ENCODE peak calls at places on chromosomes 12 and 14, in nine cellular contexts. B, C, W, G, U, Y, A, Z and E are unnamed samples.

GRCh38 chr12:53748072-53748840 is 3.5 kb downstream of the CISTR start:
- DNase-seq in A (no peak), Y (no peak), W (peak), Z (no peak), C (no peak), G (no peak), B (no peak), U (no peak), E (no peak)

GRCh38 chr14:80004871-80005270 is 206.4 kb downstream of the DIO2 start:
- DNase-seq in A (no peak), B (no peak), G (no peak), C (no peak), Y (no peak), U (no peak), W (no peak), Z (no peak), E (no peak)

GRCh38 chr14:70188608-70189540 is at the start of gene SLC8A3:
- DNase-seq in U (no peak), Z (no peak), Y (no peak), C (no peak), W (peak), A (peak), G (peak), B (peak), E (peak)

GRCh38 chr12:93002278-93003054 is 73.4 kb upstream of the EEA1 start:
- DNase-seq in U (no peak), Y (no peak), B (peak), G (no peak), C (no peak), Z (no peak), W (no peak), A (peak), E (no peak)

GRCh38 chr12:49825971-49826421 is 2.2 kb downstream of the NCKAP5L start:
- DNase-seq in U (no peak), W (no peak), G (no peak), Y (no peak), C (no peak), B (no peak), Z (no peak), A (peak), E (no peak)

GRCh38 chr14:50985124-50985815 is 41.0 kb upstream of the PYGL start:
- DNase-seq in W (no peak), A (no peak), B (peak), U (no peak), C (no peak), G (no peak), Y (no peak), Z (no peak), E (no peak)

GRCh38 chr14:99273025-99273723 is 1.2 kb upstream of the BCL11B start:
- DNase-seq in A (peak), Y (no peak), W (peak), Z (no peak), C (no peak), B (peak), U (no peak), G (no peak), E (no peak)

GRCh38 chr14:66643344-66643743 is 135.4 kb downstream of the GPHN start:
- DNase-seq in W (no peak), U (no peak), A (no peak), G (no peak), C (no peak), Z (no peak), Y (no peak), B (no peak), E (no peak)

GRCh38 chr12:3636328-3636727 is 116.6 kb downstream of the CRACR2A start:
- DNase-seq in A (no peak), G (no peak), U (no peak), W (no peak), B (no peak), Z (no peak), C (no peak), Y (no peak), E (no peak)

GRCh38 chr14:50318031-50318626 is 6.0 kb downstream of the DMAC2L start:
- DNase-seq in U (peak), B (peak), Z (no peak), W (no peak), Y (no peak), C (peak), A (peak), G (peak), E (no peak)

GRCh38 chr14:58807271-58807670 is 169.5 kb downstream of the DACT1 start:
- DNase-seq in G (no peak), A (no peak), W (no peak), U (no peak), C (no peak), Y (no peak), B (no peak), Z (no peak), E (no peak)

GRCh38 chr12:64549108-64549507 is 61.2 kb upstream of the RASSF3 start:
- DNase-seq in Y (no peak), A (no peak), B (no peak), U (no peak), Z (no peak), W (no peak), C (no peak), G (no peak), E (no peak)

GRCh38 chr12:130761537-130762318 is 45.6 kb upstream of the RIMBP2 start:
- DNase-seq in W (peak), Z (no peak), G (peak), U (peak), A (peak), C (peak), Y (no peak), B (peak), E (peak)

GRCh38 chr12:32486158-32486557 is 86.8 kb downstream of the FGD4 start:
- DNase-seq in Y (no peak), U (no peak), B (no peak), W (no peak), Z (no peak), C (no peak), A (no peak), G (no peak), E (no peak)

GRCh38 chr12:56020437-56021189 is at the start of gene IKZF4:
- DNase-seq in Z (no peak), B (no peak), W (peak), A (no peak), G (no peak), U (no peak), C (no peak), Y (no peak), E (no peak)

GRCh38 chr12:129716825-129717224 is 187.0 kb downstream of the TMEM132D start:
- DNase-seq in B (no peak), W (no peak), G (no peak), Z (no peak), U (no peak), Y (no peak), C (no peak), A (no peak), E (no peak)

GRCh38 chr12:70759161-70759918 is 122.1 kb upstream of the PTPRB start:
- DNase-seq in W (no peak), A (no peak), Y (no peak), C (no peak), G (no peak), Z (no peak), U (no peak), B (no peak), E (no peak)

GRCh38 chr12:96402061-96402460 is 1.8 kb upstream of the CDK17 start:
- DNase-seq in W (peak), B (no peak), G (no peak), U (no peak), Y (no peak), Z (no peak), A (no peak), C (peak), E (no peak)

GRCh38 chr12:122491991-122492390 is 8.7 kb downstream of the ZCCHC8 start:
- DNase-seq in U (no peak), B (no peak), C (no peak), W (no peak), G (no peak), A (no peak), Z (no peak), Y (no peak), E (no peak)

GRCh38 chr14:69710378-69710777 is 56.6 kb upstream of the SRSF5 start:
- DNase-seq in W (no peak), Y (no peak), C (no peak), G (no peak), Z (no peak), B (no peak), U (no peak), A (no peak), E (no peak)

GRCh38 chr14:61147369-61147897 is 133.7 kb downstream of the TMEM30B start:
- DNase-seq in B (peak), U (peak), C (no peak), A (no peak), Z (no peak), Y (no peak), W (no peak), G (no peak), E (no peak)

GRCh38 chr14:103880334-103880985 is 33.1 kb upstream of the PPP1R13B start:
- DNase-seq in G (no peak), C (no peak), Z (peak), A (peak), W (no peak), B (peak), U (peak), Y (peak), E (no peak)

GRCh38 chr14:45868377-45868776 is 615.4 kb upstream of the MIS18BP1 start:
- DNase-seq in B (no peak), Z (no peak), W (no peak), U (no peak), A (no peak), C (no peak), Y (no peak), G (peak), E (no peak)

GRCh38 chr14:90721619-90722305 is 94.5 kb downstream of the TTC7B start:
- DNase-seq in U (no peak), Y (no peak), B (peak), W (no peak), Z (peak), C (no peak), G (no peak), A (no peak), E (no peak)

GRCh38 chr14:104820669-104821228 is 19.8 kb downstream of the ZBTB42 start:
- DNase-seq in G (no peak), Y (no peak), Z (peak), C (no peak), U (no peak), A (peak), W (peak), B (peak), E (no peak)

GRCh38 chr12:66268562-66268961 is 33.7 kb upstream of the HELB start:
- DNase-seq in Z (no peak), C (peak), Y (no peak), B (no peak), U (no peak), A (no peak), G (peak), W (no peak), E (no peak)

GRCh38 chr14:88189840-88190191 is 133.3 kb downstream of the KCNK10 start:
- DNase-seq in Y (no peak), A (no peak), Z (no peak), C (no peak), B (no peak), G (no peak), W (no peak), U (no peak), E (no peak)

GRCh38 chr12:66453837-66454236 is 151.5 kb downstream of the HELB start:
- DNase-seq in C (no peak), U (no peak), A (no peak), G (peak), Y (no peak), W (no peak), Z (no peak), B (no peak), E (no peak)

GRCh38 chr12:51910691-51911090 is 3.4 kb downstream of the ACVRL1 start:
- DNase-seq in G (no peak), A (no peak), Z (no peak), B (no peak), Y (no peak), C (no peak), U (no peak), W (no peak), E (no peak)

GRCh38 chr12:28025821-28026505 is 53.4 kb upstream of the PTHLH start:
- DNase-seq in U (no peak), C (no peak), W (no peak), B (peak), Y (no peak), G (no peak), A (no peak), Z (no peak), E (no peak)

GRCh38 chr14:55053500-55053899 is 2.1 kb downstream of the MAPK1IP1L start:
- DNase-seq in B (no peak), U (no peak), G (no peak), Y (no peak), W (no peak), C (no peak), A (no peak), Z (no peak), E (no peak)

GRCh38 chr14:59199205-59199604 is 10.7 kb downstream of the DAAM1 start:
- DNase-seq in B (peak), A (no peak), G (no peak), Z (no peak), U (no peak), C (no peak), W (no peak), Y (no peak), E (no peak)

GRCh38 chr14:62759796-62760195 is 285.5 kb downstream of the KCNH5 start:
- DNase-seq in B (no peak), A (no peak), C (no peak), Z (no peak), Y (no peak), U (no peak), G (no peak), W (peak), E (no peak)

GRCh38 chr12:93387780-93388179 is 10.1 kb downstream of the NUDT4 start:
- DNase-seq in U (peak), G (peak), Y (no peak), Z (no peak), B (peak), W (no peak), A (peak), C (no peak), E (no peak)

GRCh38 chr14:44657688-44658388 is 150.8 kb upstream of the FSCB start:
- DNase-seq in G (no peak), Y (no peak), A (no peak), C (no peak), B (no peak), Z (no peak), U (peak), W (no peak), E (no peak)